ENCODE peak calls at places on chromosome 3, in four cellular contexts. H is adrenal gland, L is cardiac fibroblast, M is MG63. U is an unnamed sample.

GRCh38 chr3:141542989-141543388 is 56.2 kb downstream of the RASA2 start:
- DNase-seq in H (no peak), L (no peak), M (no peak), U (no peak)

GRCh38 chr3:105051972-105052371 is 314.7 kb upstream of the ALCAM start:
- DNase-seq in H (no peak), L (no peak), M (no peak), U (no peak)

GRCh38 chr3:139718415-139718814 is 40.6 kb upstream of the NMNAT3 start:
- DNase-seq in H (peak), L (peak), M (peak), U (peak)

GRCh38 chr3:188169826-188170455 is 16.0 kb downstream of the LPP start:
- DNase-seq in H (no peak), L (peak), M (no peak), U (peak)

GRCh38 chr3:136428167-136428566 is 178.0 kb downstream of the PCCB start:
- DNase-seq in H (no peak), L (peak), M (no peak), U (no peak)

GRCh38 chr3:120854908-120855526 is 53.0 kb upstream of the STXBP5L start:
- DNase-seq in H (no peak), L (no peak), M (no peak), U (no peak)

GRCh38 chr3:127483902-127484591 is 106.5 kb downstream of the TPRA1 start:
- DNase-seq in H (peak), L (no peak), M (no peak), U (no peak)

GRCh38 chr3:79729096-79729495 is 38.7 kb downstream of the ROBO1 start:
- DNase-seq in H (peak), L (peak), M (peak), U (no peak)

GRCh38 chr3:143674100-143674968 is 173.9 kb downstream of the SLC9A9 start:
- DNase-seq in H (peak), L (peak), M (peak), U (peak)

GRCh38 chr3:123533554-123534159 is 51.2 kb downstream of the HACD2 start:
- DNase-seq in H (no peak), L (peak), M (no peak), U (no peak)

GRCh38 chr3:177488740-177489139 is 291.5 kb upstream of the TBL1XR1 start:
- DNase-seq in H (no peak), L (peak), M (peak), U (no peak)

GRCh38 chr3:72997421-72997961 is 880 bp downstream of the PPP4R2 start:
- DNase-seq in H (no peak), L (peak), M (peak), U (no peak)

GRCh38 chr3:123350971-123351370 is 97.9 kb downstream of the ADCY5 start:
- DNase-seq in H (no peak), L (no peak), M (no peak), U (no peak)

GRCh38 chr3:10400749-10401495 is 80.0 kb upstream of the SEC13 start:
- DNase-seq in H (no peak), L (no peak), M (no peak), U (no peak)

GRCh38 chr3:135531996-135532395 is 433.5 kb upstream of the PPP2R3A start:
- DNase-seq in H (no peak), L (no peak), M (no peak), U (no peak)

U was measured in ovary.